ENCODE peak calls at places on chromosomes 2 and 18, in ten cellular contexts. P is PC-3; K is prostate gland; E is fibroblast of lung; Y is IMR-90; L is breast epithelium; R is hepatocyte; S is cardiac muscle cell; U is CD8-positive, alpha-beta T cell; T is HL-60. A is an unnamed sample.
A peak's percentile ranks its signal among the peaks of the same experiment; 100 is the strongest.

GRCh38 chr2:168964251-168964807 is 63.2 kb downstream of the G6PC2 start:
- DNase-seq in T (no peak), R (no peak), E (peak; percentile 38), K (peak; percentile 67), U (no peak), L (peak; percentile 23), Y (no peak), S (no peak), P (peak; percentile 73), A (no peak)

GRCh38 chr2:192161670-192162290 is 33.0 kb downstream of the TMEFF2 start:
- DNase-seq in L (no peak), S (no peak), E (no peak), Y (no peak), U (no peak), P (no peak), R (no peak), T (no peak), K (no peak), A (no peak)

GRCh38 chr18:51537487-51537886 is 340.0 kb upstream of the MEX3C start:
- DNase-seq in K (no peak), E (peak; percentile 8), R (peak; percentile 82), Y (no peak), P (peak; percentile 9), L (peak; percentile 50), S (peak; percentile 85), T (peak; percentile 51), U (no peak), A (peak; percentile 9)

GRCh38 chr2:42307180-42307579 is 53.8 kb downstream of the COX7A2L start:
- DNase-seq in K (no peak), Y (no peak), U (no peak), P (no peak), L (no peak), T (no peak), E (no peak), R (no peak), S (no peak), A (no peak)

GRCh38 chr2:151758744-151759143 is 24.5 kb upstream of the NEB start:
- DNase-seq in S (no peak), K (no peak), L (no peak), P (no peak), E (no peak), T (no peak), U (no peak), Y (no peak), R (no peak), A (no peak)

GRCh38 chr2:9813312-9814128 is 29.8 kb upstream of the TAF1B start:
- DNase-seq in R (peak; percentile 84), E (peak; percentile 38), U (peak; percentile 65), Y (peak; percentile 51), S (peak; percentile 74), L (no peak), P (peak; percentile 80), K (peak; percentile 69), T (peak; percentile 34), A (peak; percentile 34)

GRCh38 chr2:85811173-85811849 is 57.5 kb downstream of the ATOH8 start:
- DNase-seq in K (peak; percentile 69), U (no peak), P (peak; percentile 13), T (no peak), R (peak; percentile 80), Y (peak; percentile 45), S (peak; percentile 67), E (peak; percentile 70), L (no peak), A (no peak)

GRCh38 chr2:1795261-1795828 is 51.0 kb upstream of the PXDN start:
- DNase-seq in E (no peak), T (no peak), L (no peak), S (no peak), U (no peak), P (no peak), R (no peak), Y (no peak), K (no peak), A (no peak)

GRCh38 chr2:63589148-63589972 is 597 bp downstream of the MDH1 start:
- DNase-seq in Y (no peak), T (peak; percentile 12), K (no peak), E (no peak), S (no peak), R (peak; percentile 34), L (no peak), U (no peak), P (peak; percentile 23), A (no peak)

GRCh38 chr2:105143467-105144127 is 97.9 kb upstream of the GPR45 start:
- DNase-seq in U (no peak), Y (no peak), R (peak; percentile 37), S (peak; percentile 22), K (peak; percentile 57), E (peak; percentile 50), P (no peak), L (peak; percentile 82), T (no peak), A (no peak)

GRCh38 chr18:22001912-22002487 is 167.4 kb upstream of the GATA6 start:
- DNase-seq in E (no peak), L (no peak), P (no peak), R (peak; percentile 71), T (no peak), U (no peak), K (no peak), S (no peak), Y (no peak), A (no peak)

GRCh38 chr2:187461294-187462261 is 13.5 kb upstream of the CALCRL start:
- DNase-seq in E (no peak), P (no peak), T (no peak), K (no peak), S (peak; percentile 74), Y (no peak), L (no peak), U (no peak), R (peak; percentile 70), A (no peak)

DNA sequence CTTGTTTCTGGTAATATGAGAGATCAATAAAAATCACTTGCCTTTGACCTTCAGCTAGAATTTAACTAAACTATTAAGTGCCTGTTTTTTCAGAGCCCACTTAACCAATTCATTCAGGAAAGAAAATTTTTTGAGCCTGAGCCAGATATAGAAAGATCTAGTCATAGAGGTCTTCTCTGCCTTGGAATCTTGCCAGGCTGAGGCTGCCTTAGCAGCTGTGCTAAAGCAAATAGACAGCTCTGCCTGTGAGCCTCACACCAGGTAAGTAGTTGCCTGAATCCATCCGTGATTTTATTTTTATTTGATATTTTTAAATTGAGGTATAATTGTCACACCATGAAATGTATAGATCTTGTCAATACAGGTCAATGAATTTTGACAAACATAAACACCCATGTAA is 27.4 kb downstream of the EVX2 start:
- DNase-seq in K (no peak), E (no peak), R (peak; percentile 33), S (no peak), L (no peak), P (no peak), Y (no peak), U (no peak), T (no peak), A (no peak)
- H3K27me3 ChIP-seq in K (no peaks in the 10 kb centered on the region), E (no peaks in the 10 kb centered on the region), R (peaks cover 12% of the 10 kb centered on the region), S (peaks cover 8% of the 10 kb centered on the region), L (peaks cover 13% of the 10 kb centered on the region), P (peaks cover 56% of the 10 kb centered on the region), Y (no peaks in the 10 kb centered on the region), U (no peaks in the 10 kb centered on the region), T (peaks cover 5% of the 10 kb centered on the region), A (no peaks in the 10 kb centered on the region)

GRCh38 chr2:54557211-54557600 is 101.1 kb downstream of the SPTBN1 start:
- DNase-seq in P (no peak), T (no peak), U (no peak), S (no peak), Y (no peak), K (no peak), L (no peak), R (no peak), E (no peak), A (no peak)

GRCh38 chr2:54558188-54558975 is 102.3 kb downstream of the SPTBN1 start:
- DNase-seq in K (peak; percentile 67), L (peak; percentile 55), Y (peak; percentile 64), P (peak; percentile 74), S (peak; percentile 70), R (peak; percentile 84), E (peak; percentile 79), T (peak; percentile 85), U (peak; percentile 76), A (peak; percentile 76)

GRCh38 chr2:54557601-54558187 is 101.6 kb downstream of the SPTBN1 start:
- DNase-seq in P (peak; percentile 70), L (peak; percentile 48), R (peak; percentile 78), T (peak; percentile 66), Y (no peak), U (peak; percentile 75), E (peak; percentile 62), K (peak; percentile 60), S (peak; percentile 36), A (no peak)

GRCh38 chr2:54555318-54555837 is 99.3 kb downstream of the SPTBN1 start:
- DNase-seq in E (no peak), L (no peak), K (no peak), R (no peak), T (no peak), Y (no peak), S (no peak), U (no peak), P (no peak), A (no peak)

GRCh38 chr2:54556659-54557121 is 100.6 kb downstream of the SPTBN1 start:
- DNase-seq in S (peak; percentile 74), K (no peak), T (no peak), E (peak; percentile 95), U (no peak), Y (peak; percentile 83), P (no peak), R (no peak), L (no peak), A (no peak)
- H3K4me3 ChIP-seq in S (no peak overlapping the region), K (no peak overlapping the region), T (no peak overlapping the region), E (no peak overlapping the region), U (no peak overlapping the region), Y (no peak overlapping the region), P (peak overlapping the region; percentile 78), R (no peak overlapping the region), L (no peak overlapping the region), A (no peak overlapping the region)

DNA sequence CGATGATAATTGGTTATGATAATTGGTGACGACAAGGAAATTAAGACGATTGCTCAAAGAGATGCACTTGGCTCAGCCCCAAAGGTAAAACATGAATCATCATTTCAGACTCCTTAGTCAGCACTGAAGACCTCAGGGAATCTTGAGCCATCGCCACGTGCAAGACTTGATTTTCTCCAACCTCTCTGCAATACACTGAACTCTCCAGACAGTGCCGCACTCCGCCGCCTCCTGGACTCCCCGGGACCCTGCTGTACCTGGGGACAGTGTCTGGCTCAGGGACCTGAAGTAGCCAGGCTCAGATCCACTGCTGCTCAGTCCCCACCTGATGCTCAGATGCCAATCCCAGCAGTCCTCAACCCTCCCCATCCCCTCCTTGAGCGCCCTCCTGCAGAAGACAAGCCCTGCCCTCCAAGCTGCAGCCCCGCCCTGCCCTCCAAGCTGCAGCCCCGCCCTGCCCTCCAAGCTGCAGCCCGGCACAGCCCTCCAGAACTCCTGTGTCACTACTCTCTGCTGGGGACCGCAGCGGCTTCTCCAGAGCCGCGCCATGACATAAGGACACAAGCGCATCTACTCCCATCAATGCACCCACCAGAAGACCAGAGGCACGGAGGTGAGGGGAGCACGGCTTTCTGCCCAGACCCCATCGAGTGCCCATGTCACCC is 1.1 kb downstream of the TMEM18 start:
- DNase-seq in L (peak; percentile 63), P (peak; percentile 88), E (peak; percentile 91), U (peak; percentile 60), R (peak; percentile 87), Y (peak; percentile 91), T (peak; percentile 3), S (peak; percentile 90), K (peak; percentile 31), A (peak; percentile 88)
- TF ChIP-seq CTCF in L (no peak), P (peak; percentile 52), E (no peak), U (no peak), R (peak; percentile 53), Y (peak; percentile 38), T (no peak), S (peak; percentile 51), K (peak; percentile 21), A (peak; percentile 71)

GRCh38 chr2:17876590-17876989 is 1.9 kb upstream of the KCNS3 start:
- DNase-seq in Y (no peak), R (no peak), U (no peak), E (no peak), T (no peak), L (no peak), S (no peak), K (no peak), P (no peak), A (no peak)
- H3K27me3 ChIP-seq in Y (peaks cover 45% of the 10 kb centered on the region), R (peaks cover 72% of the 10 kb centered on the region), U (peaks cover 10% of the 10 kb centered on the region), E (peaks cover 23% of the 10 kb centered on the region), T (peaks cover 30% of the 10 kb centered on the region), L (no peaks in the 10 kb centered on the region), S (peaks cover 65% of the 10 kb centered on the region), K (no peaks in the 10 kb centered on the region), P (peaks cover 74% of the 10 kb centered on the region), A (peaks cover 31% of the 10 kb centered on the region)